ENCODE peak calls at places on chromosomes 5 and 9, in five cellular contexts. N, Q, M, K and W are unnamed samples.

GRCh38 chr9:3830296-3830695 is 304.5 kb upstream of the RFX3 start:
- DNase-seq in M (no peak), Q (no peak), N (no peak), K (no peak), W (no peak)

GRCh38 chr9:136544549-136545064 is 1.2 kb downstream of the NOTCH1 start:
- DNase-seq in Q (peak; percentile 89), M (peak; percentile 22), N (no peak), K (peak; percentile 93), W (no peak)

GRCh38 chr9:125433461-125434001 is 171.9 kb downstream of the GAPVD1 start:
- DNase-seq in N (no peak), M (no peak), K (no peak), Q (peak; percentile 19), W (no peak)

GRCh38 chr5:173327948-173328895 is at the start of gene STC2:
- DNase-seq in Q (peak; percentile 83), M (peak; percentile 93), K (no peak), N (peak; percentile 78), W (no peak)

GRCh38 chr9:36867672-36868471 is 166.2 kb downstream of the PAX5 start:
- DNase-seq in N (no peak), Q (no peak), K (no peak), M (peak; percentile 61), W (no peak)

GRCh38 chr5:139763584-139764249 is 31.9 kb upstream of the PSD2 start:
- DNase-seq in Q (no peak), N (no peak), K (no peak), M (no peak), W (no peak)

GRCh38 chr9:19689324-19690087 is 99.3 kb downstream of the SLC24A2 start:
- DNase-seq in Q (no peak), K (no peak), M (no peak), N (no peak), W (no peak)

GRCh38 chr5:10275460-10275859 is 25.4 kb downstream of the CCT5 start:
- DNase-seq in Q (no peak), N (no peak), K (no peak), M (no peak), W (peak; percentile 9)

GRCh38 chr9:27179245-27179870 is 70.3 kb downstream of the TEK start:
- DNase-seq in Q (no peak), K (no peak), M (no peak), N (no peak), W (no peak)

GRCh38 chr9:92976436-92976835 is 29.1 kb downstream of the FGD3 start:
- DNase-seq in Q (peak; percentile 35), M (no peak), K (no peak), N (no peak), W (no peak)

GRCh38 chr9:78032599-78033457 is 1.2 kb upstream of the GNAQ start:
- DNase-seq in M (peak; percentile 42), Q (no peak), N (no peak), K (no peak), W (no peak)

GRCh38 chr9:91843623-91844111 is 106.4 kb downstream of the ROR2 start:
- DNase-seq in N (no peak), Q (no peak), K (no peak), M (no peak), W (peak; percentile 67)

GRCh38 chr9:96574455-96574854 is 45.2 kb downstream of the CDC14B start:
- DNase-seq in N (no peak), M (no peak), Q (no peak), K (no peak), W (no peak)

GRCh38 chr5:1036504-1037122 is 28.0 kb downstream of the NKD2 start:
- DNase-seq in M (no peak), Q (no peak), N (no peak), K (no peak), W (no peak)

GRCh38 chr9:134624119-134624826 is 17.3 kb upstream of the COL5A1 start:
- DNase-seq in N (no peak), M (no peak), Q (peak; percentile 64), K (peak; percentile 2), W (no peak)

GRCh38 chr5:137054335-137054734 is 444.8 kb downstream of the SPOCK1 start:
- DNase-seq in N (no peak), Q (no peak), M (no peak), K (no peak), W (no peak)

GRCh38 chr5:74839228-74839627 is 27.0 kb downstream of the FAM169A start:
- DNase-seq in M (no peak), N (no peak), K (no peak), Q (no peak), W (no peak)

GRCh38 chr5:154197801-154198461 is 7.4 kb downstream of the GALNT10 start:
- DNase-seq in M (peak; percentile 97), N (no peak), Q (no peak), K (no peak), W (no peak)

GRCh38 chr9:25377039-25377438 is 301.2 kb downstream of the TUSC1 start:
- DNase-seq in M (no peak), Q (no peak), N (no peak), K (no peak), W (no peak)

GRCh38 chr5:177362102-177362868 is 4.6 kb downstream of the RGS14 start:
- DNase-seq in N (no peak), M (peak; percentile 73), Q (no peak), K (peak; percentile 71), W (no peak)

GRCh38 chr9:3329361-3329760 is 196.4 kb downstream of the RFX3 start:
- DNase-seq in N (no peak), Q (no peak), M (no peak), K (no peak), W (no peak)

GRCh38 chr5:62514510-62515119 is 64.0 kb upstream of the LRRC70 start:
- DNase-seq in M (no peak), Q (no peak), N (no peak), K (no peak), W (no peak)

GRCh38 chr9:137454145-137454505 is 5.0 kb downstream of the NSMF start:
- DNase-seq in M (no peak), Q (peak; percentile 84), K (no peak), N (no peak), W (no peak)

GRCh38 chr5:59418766-59419165 is 474.8 kb downstream of the PDE4D start:
- DNase-seq in M (peak; percentile 49), Q (no peak), N (no peak), K (no peak), W (no peak)

GRCh38 chr9:123397975-123398374 is 42.0 kb downstream of the CRB2 start:
- DNase-seq in Q (no peak), N (no peak), M (no peak), K (no peak), W (no peak)

GRCh38 chr9:129703667-129704355 is 38.4 kb downstream of the PRRX2 start:
- DNase-seq in Q (peak; percentile 91), M (no peak), N (no peak), K (no peak), W (peak; percentile 89)

GRCh38 chr5:80761176-80761575 is 106.4 kb upstream of the DHFR start:
- DNase-seq in Q (no peak), N (no peak), M (no peak), K (no peak), W (no peak)